ENCODE peak calls at places on chromosomes 13 and 19, in six cellular contexts. B is GM12878, Y is K562, U is H1, I is SK-N-SH, S is HepG2. Z is an unnamed sample.

GRCh38 chr19:49637865-49638350 is 2.0 kb downstream of the RRAS start:
- DNase-seq in B (no peak), Y (peak), I (no peak), S (no peak), U (peak), Z (peak)

GRCh38 chr19:20287070-20287469 is 120.1 kb downstream of the ZNF486 start:
- DNase-seq in Y (no peak), U (no peak), I (no peak), S (no peak), B (no peak), Z (no peak)

GRCh38 chr19:19554074-19555023 is 16.3 kb downstream of the CILP2 start:
- DNase-seq in I (peak), U (no peak), B (no peak), Y (peak), S (no peak), Z (peak)

GRCh38 chr13:95624020-95624419 is 20.5 kb downstream of the DZIP1 start:
- DNase-seq in B (no peak), U (no peak), I (peak), Y (peak), S (peak), Z (no peak)

GRCh38 chr13:30006246-30006645 is 155.8 kb upstream of the UBL3 start:
- DNase-seq in U (no peak), B (no peak), S (no peak), I (no peak), Y (no peak), Z (no peak)

GRCh38 chr19:5079410-5079774 is 110.5 kb downstream of the KDM4B start:
- DNase-seq in S (no peak), Y (no peak), B (no peak), U (no peak), I (no peak), Z (no peak)

GRCh38 chr13:99657848-99658265 is 156.6 kb downstream of the TM9SF2 start:
- DNase-seq in U (no peak), I (peak), B (no peak), Y (no peak), S (no peak), Z (no peak)

GRCh38 chr19:6740589-6741348 is 1.3 kb downstream of the TRIP10 start:
- DNase-seq in B (no peak), I (peak), S (no peak), U (no peak), Y (peak), Z (no peak)

GRCh38 chr19:7658219-7658686 is 10.6 kb upstream of the RETN start:
- DNase-seq in S (no peak), U (no peak), I (no peak), B (peak), Y (no peak), Z (peak)

GRCh38 chr13:94454906-94455305 is 24.6 kb downstream of the DCT start:
- DNase-seq in B (no peak), S (no peak), U (no peak), I (no peak), Y (no peak), Z (no peak)

GRCh38 chr19:2312819-2313501 is 5.0 kb upstream of the LINGO3 start:
- DNase-seq in U (no peak), Y (no peak), S (no peak), I (no peak), B (no peak), Z (no peak)

GRCh38 chr19:11096210-11096841 is 7.1 kb downstream of the LDLR start:
- DNase-seq in B (peak), U (no peak), I (no peak), S (no peak), Y (no peak), Z (no peak)

GRCh38 chr13:48006396-48006795 is 5.3 kb upstream of the SUCLA2 start:
- DNase-seq in I (no peak), U (no peak), B (no peak), Y (no peak), S (no peak), Z (no peak)

GRCh38 chr19:39150235-39150634 is 24.6 kb downstream of the PAK4 start:
- DNase-seq in U (no peak), I (no peak), B (no peak), Y (no peak), S (no peak), Z (no peak)
- TF ChIP-seq GABPA in U (no peak), I (no peak), B (no peak), Y (no peak), S (no peak), Z (no peak)

DNA sequence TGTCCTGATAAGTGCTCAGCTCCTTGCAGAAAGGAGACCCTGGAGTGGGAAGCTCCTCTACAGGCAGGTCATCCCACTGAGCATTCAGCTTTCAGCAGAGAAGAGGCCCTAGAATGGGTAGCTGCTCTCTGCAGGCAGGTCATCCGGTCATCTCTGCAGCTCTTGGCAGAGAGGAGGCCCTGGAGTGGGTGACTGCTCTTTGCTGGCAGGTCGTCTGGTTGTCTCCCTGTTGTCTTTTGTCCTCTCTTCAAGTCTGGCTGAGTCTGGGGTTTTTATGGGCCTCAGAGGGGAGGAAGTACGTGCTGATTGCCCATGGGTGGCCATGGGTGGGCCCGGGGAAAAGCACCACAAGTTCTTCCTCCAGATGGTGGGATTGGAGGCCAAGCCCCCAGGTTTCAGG is 250.3 kb upstream of the EDNRB start:
- DNase-seq in I (no peak), U (no peak), S (no peak), Y (no peak), B (no peak), Z (no peak)
- TF ChIP-seq GABPA in I (no peak), U (no peak), S (no peak), Y (no peak), B (no peak), Z (no peak)

GRCh38 chr19:15527705-15528104 is 19.4 kb downstream of the CYP4F22 start:
- DNase-seq in S (no peak), B (no peak), Y (no peak), I (no peak), U (no peak), Z (no peak)
- TF ChIP-seq GABPA in S (no peak), B (no peak), Y (no peak), I (no peak), U (no peak), Z (no peak)

GRCh38 chr13:26996965-26997752 is 174.5 kb downstream of the USP12 start:
- DNase-seq in Y (no peak), B (peak), I (no peak), U (no peak), S (no peak), Z (no peak)

GRCh38 chr13:26998265-26998664 is 173.3 kb downstream of the USP12 start:
- DNase-seq in U (no peak), S (no peak), Y (no peak), B (no peak), I (no peak), Z (no peak)

GRCh38 chr13:26999499-26999898 is 172.1 kb downstream of the USP12 start:
- DNase-seq in U (no peak), B (no peak), S (no peak), Y (no peak), I (no peak), Z (no peak)

GRCh38 chr13:27001705-27002104 is 169.9 kb downstream of the USP12 start:
- DNase-seq in I (no peak), Y (no peak), U (no peak), S (no peak), B (no peak), Z (no peak)

GRCh38 chr13:27000686-27001085 is 170.9 kb downstream of the USP12 start:
- DNase-seq in I (no peak), Y (no peak), B (no peak), S (no peak), U (no peak), Z (no peak)
- TF ChIP-seq GABPA in I (no peak), Y (no peak), B (no peak), S (no peak), U (no peak), Z (no peak)

Z was measured in HL-60.